ENCODE peak calls at places on chromosome 1, in five cellular contexts. One of them, this sample, is unnamed.
A peak's percentile ranks its signal among the peaks of the same experiment; 100 is the strongest.

GRCh38 chr1:240258910-240259309 is 167.2 kb downstream of the FMN2 start:
- DNase-seq in NT2/D1: no peak
- DNase-seq in uterus: no peak
- DNase-seq in Peyer's patch: no peak
- DNase-seq in gastrocnemius medialis: no peak
- DNase-seq in this sample: no peak

GRCh38 chr1:214402583-214403216 is 121.7 kb downstream of the SMYD2 start:
- DNase-seq in uterus: no peak
- DNase-seq in NT2/D1: no peak
- DNase-seq in Peyer's patch: no peak
- DNase-seq in gastrocnemius medialis: no peak
- DNase-seq in this sample: peak; percentile 8

GRCh38 chr1:33560680-33561079 is 88.2 kb downstream of the ZSCAN20 start:
- DNase-seq in NT2/D1: no peak
- DNase-seq in uterus: no peak
- DNase-seq in gastrocnemius medialis: no peak
- DNase-seq in Peyer's patch: no peak
- DNase-seq in this sample: no peak

GRCh38 chr1:84143796-84144565 is at the start of gene PRKACB:
- DNase-seq in gastrocnemius medialis: no peak
- DNase-seq in NT2/D1: no peak
- DNase-seq in uterus: no peak
- DNase-seq in Peyer's patch: no peak
- DNase-seq in this sample: no peak

GRCh38 chr1:154578058-154578418 is 10.5 kb downstream of the CHRNB2 start:
- DNase-seq in NT2/D1: no peak
- DNase-seq in uterus: no peak
- DNase-seq in Peyer's patch: no peak
- DNase-seq in gastrocnemius medialis: no peak
- DNase-seq in this sample: no peak

GRCh38 chr1:109826930-109827349 is 63.2 kb upstream of the EPS8L3 start:
- DNase-seq in NT2/D1: no peak
- DNase-seq in gastrocnemius medialis: no peak
- DNase-seq in Peyer's patch: no peak
- DNase-seq in uterus: no peak
- DNase-seq in this sample: no peak

GRCh38 chr1:174158767-174159252 is 510 bp upstream of the RABGAP1L start:
- DNase-seq in Peyer's patch: no peak
- DNase-seq in NT2/D1: no peak
- DNase-seq in gastrocnemius medialis: no peak
- DNase-seq in uterus: no peak
- DNase-seq in this sample: no peak

GRCh38 chr1:118504231-118504644 is 319.2 kb upstream of the SPAG17 start:
- DNase-seq in NT2/D1: no peak
- DNase-seq in gastrocnemius medialis: no peak
- DNase-seq in Peyer's patch: no peak
- DNase-seq in uterus: no peak
- DNase-seq in this sample: peak; percentile 40

GRCh38 chr1:27445177-27445936 is 44.6 kb downstream of the WASF2 start:
- DNase-seq in Peyer's patch: no peak
- DNase-seq in uterus: no peak
- DNase-seq in NT2/D1: no peak
- DNase-seq in gastrocnemius medialis: no peak
- DNase-seq in this sample: no peak

GRCh38 chr1:104028670-104029069 is 279.0 kb downstream of the AMY1C start:
- DNase-seq in NT2/D1: no peak
- DNase-seq in gastrocnemius medialis: no peak
- DNase-seq in uterus: no peak
- DNase-seq in Peyer's patch: no peak
- DNase-seq in this sample: no peak

GRCh38 chr1:32186077-32186476 is 6.6 kb downstream of the TXLNA start:
- DNase-seq in Peyer's patch: no peak
- DNase-seq in gastrocnemius medialis: no peak
- DNase-seq in uterus: no peak
- DNase-seq in NT2/D1: no peak
- DNase-seq in this sample: no peak

DNA sequence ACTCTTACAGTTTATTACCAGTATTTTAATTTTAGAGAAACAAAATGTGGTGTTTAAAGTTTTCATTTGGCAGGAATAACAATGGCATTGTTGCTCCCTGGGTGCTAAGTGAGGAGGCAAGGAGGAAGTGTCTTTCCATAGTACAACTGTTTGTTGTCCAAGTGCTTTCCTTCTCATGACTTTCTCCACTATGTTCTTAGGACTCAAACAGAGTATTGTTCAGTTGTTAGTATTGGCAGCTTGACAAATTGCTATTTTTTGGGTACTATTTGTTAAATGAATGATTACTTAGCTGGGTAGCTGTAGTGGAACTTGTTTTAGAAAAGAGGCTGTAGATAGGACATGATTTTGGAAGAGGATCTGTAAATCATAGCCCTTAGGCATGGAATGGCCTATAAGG is 7.5 kb downstream of the OTUD3 start:
- DNase-seq in gastrocnemius medialis: no peak
- DNase-seq in NT2/D1: no peak
- DNase-seq in Peyer's patch: no peak
- DNase-seq in uterus: no peak
- DNase-seq in this sample: no peak
- H3K36me3 ChIP-seq in gastrocnemius medialis: peaks cover 3% of the 10 kb centered on the region
- H3K36me3 ChIP-seq in NT2/D1: peaks cover 60% of the 10 kb centered on the region
- H3K36me3 ChIP-seq in Peyer's patch: peaks cover 34% of the 10 kb centered on the region
- H3K36me3 ChIP-seq in uterus: no peaks in the 10 kb centered on the region
- H3K36me3 ChIP-seq in this sample: no peaks in the 10 kb centered on the region

DNA sequence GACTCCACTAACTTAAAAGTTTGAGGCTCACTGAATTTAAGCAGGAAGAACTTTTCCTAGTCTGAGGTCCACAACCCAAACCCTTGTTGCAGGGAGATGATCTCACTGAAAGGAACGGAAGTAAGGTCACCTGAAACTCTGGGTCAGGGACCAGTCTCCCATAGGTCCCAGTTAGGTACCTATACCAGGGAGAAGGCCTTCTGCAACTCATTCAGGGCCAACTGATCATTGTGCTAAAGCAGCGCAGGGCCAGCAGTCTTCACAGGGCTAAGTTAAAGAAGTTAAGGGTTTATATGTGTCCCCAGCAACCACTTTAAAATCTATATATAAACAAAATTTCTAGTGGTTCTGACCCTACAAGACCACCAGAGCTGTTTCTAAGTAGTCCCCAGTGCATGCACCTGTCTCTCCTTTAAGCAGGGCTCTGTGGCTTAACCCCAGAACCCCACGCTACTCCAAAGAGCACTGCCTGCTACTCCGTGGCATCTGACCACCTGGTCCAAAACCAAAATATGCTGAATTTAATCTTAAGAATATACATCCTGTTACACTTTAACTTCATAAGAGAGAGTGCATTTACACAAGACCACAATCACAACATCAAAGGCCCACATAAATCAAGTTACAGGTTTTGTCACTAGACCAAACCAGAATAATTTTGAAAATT is 2.8 kb downstream of the SRSF10 start:
- DNase-seq in gastrocnemius medialis: no peak
- DNase-seq in Peyer's patch: no peak
- DNase-seq in NT2/D1: no peak
- DNase-seq in uterus: no peak
- DNase-seq in this sample: no peak
- H3K36me3 ChIP-seq in gastrocnemius medialis: no peaks in the 10 kb centered on the region
- H3K36me3 ChIP-seq in Peyer's patch: peaks cover 22% of the 10 kb centered on the region
- H3K36me3 ChIP-seq in NT2/D1: peaks cover 61% of the 10 kb centered on the region
- H3K36me3 ChIP-seq in uterus: no peaks in the 10 kb centered on the region
- H3K36me3 ChIP-seq in this sample: no peaks in the 10 kb centered on the region

DNA sequence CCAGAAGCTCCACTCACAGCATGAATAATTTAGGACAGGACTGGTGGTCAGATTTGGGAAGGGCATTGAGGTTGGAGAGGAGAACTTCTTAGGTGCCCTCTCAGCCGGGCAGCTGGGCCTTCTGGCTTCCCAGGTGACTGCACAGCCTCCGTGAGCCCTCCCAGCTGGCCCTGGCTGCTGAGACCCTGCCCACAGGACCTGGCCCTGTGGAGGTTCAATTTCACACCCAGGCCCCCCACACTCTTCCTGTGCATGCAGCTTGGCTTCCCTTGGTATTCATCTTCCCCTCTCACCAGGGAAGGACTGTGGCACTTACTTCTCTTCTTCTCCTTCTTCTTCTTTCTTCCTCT is 50.6 kb downstream of the NDUFS5 start:
- DNase-seq in NT2/D1: no peak
- DNase-seq in Peyer's patch: no peak
- DNase-seq in uterus: no peak
- DNase-seq in gastrocnemius medialis: no peak
- DNase-seq in this sample: no peak
- H3K36me3 ChIP-seq in NT2/D1: no peaks in the 10 kb centered on the region
- H3K36me3 ChIP-seq in Peyer's patch: no peaks in the 10 kb centered on the region
- H3K36me3 ChIP-seq in uterus: no peaks in the 10 kb centered on the region
- H3K36me3 ChIP-seq in gastrocnemius medialis: no peaks in the 10 kb centered on the region
- H3K36me3 ChIP-seq in this sample: no peaks in the 10 kb centered on the region

DNA sequence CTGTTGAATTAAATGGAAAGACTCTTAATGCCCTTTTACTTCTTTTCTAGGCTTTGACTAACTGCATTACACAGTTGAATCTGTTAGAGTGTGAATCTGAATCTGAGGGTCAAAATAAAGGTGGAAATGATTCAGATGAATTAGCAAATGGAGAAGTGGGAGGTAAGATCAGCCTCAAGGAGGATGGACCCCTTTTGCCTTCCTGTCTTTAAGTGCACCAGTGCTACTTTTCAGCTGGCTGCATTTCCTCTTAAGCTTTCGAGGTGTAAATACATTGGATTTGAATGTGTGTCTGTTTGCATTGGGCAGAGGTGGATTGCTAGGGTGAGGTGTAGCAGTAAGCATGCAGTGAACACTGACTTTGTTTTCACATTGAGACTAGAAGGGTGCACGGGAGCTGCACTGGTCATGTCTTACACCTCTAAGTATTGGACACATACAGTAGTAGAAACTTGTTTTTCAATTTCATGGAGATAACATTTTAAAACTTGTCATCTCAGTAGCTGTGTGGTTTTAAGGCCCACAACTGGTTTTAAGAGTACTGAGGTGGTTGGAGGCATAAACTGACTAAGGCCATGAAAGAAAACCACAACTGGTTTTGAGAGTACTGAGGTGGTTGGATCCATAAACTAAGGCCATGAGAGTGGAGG is 35.4 kb downstream of the MIA3 start:
- DNase-seq in gastrocnemius medialis: no peak
- DNase-seq in Peyer's patch: no peak
- DNase-seq in uterus: no peak
- DNase-seq in NT2/D1: no peak
- DNase-seq in this sample: no peak
- H3K36me3 ChIP-seq in gastrocnemius medialis: peaks cover 6% of the 10 kb centered on the region
- H3K36me3 ChIP-seq in Peyer's patch: peaks cover 96% of the 10 kb centered on the region
- H3K36me3 ChIP-seq in uterus: no peaks in the 10 kb centered on the region
- H3K36me3 ChIP-seq in NT2/D1: peaks cover 80% of the 10 kb centered on the region
- H3K36me3 ChIP-seq in this sample: peaks cover 69% of the 10 kb centered on the region

DNA sequence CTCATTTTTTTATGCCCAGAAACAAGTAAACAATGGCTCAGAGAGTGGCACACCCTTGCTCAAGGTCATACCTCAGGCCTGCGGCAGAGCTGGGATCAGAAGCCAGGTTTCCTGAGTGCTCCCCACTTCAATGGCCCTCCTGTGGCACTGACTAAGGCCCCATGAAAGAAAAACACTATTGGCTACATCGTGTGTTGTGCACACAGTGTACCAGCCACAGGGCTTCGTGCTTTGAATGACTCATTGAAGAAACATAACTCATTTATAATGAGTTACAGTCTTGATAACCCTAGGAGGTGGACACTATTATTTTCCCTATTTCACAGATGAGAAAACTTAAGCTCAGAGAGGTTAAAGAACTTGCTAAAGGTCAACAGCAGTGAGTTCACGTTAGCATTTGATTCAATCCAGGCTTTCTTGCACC is 91.2 kb downstream of the TRABD2B start:
- DNase-seq in uterus: peak; percentile 17
- DNase-seq in gastrocnemius medialis: no peak
- DNase-seq in NT2/D1: no peak
- DNase-seq in Peyer's patch: peak; percentile 64
- DNase-seq in this sample: peak; percentile 21
- H3K36me3 ChIP-seq in uterus: no peaks in the 10 kb centered on the region
- H3K36me3 ChIP-seq in gastrocnemius medialis: no peaks in the 10 kb centered on the region
- H3K36me3 ChIP-seq in NT2/D1: no peaks in the 10 kb centered on the region
- H3K36me3 ChIP-seq in Peyer's patch: no peaks in the 10 kb centered on the region
- H3K36me3 ChIP-seq in this sample: no peaks in the 10 kb centered on the region

GRCh38 chr1:88936223-88936523 is 44.8 kb upstream of the GTF2B start:
- DNase-seq in gastrocnemius medialis: no peak
- DNase-seq in Peyer's patch: no peak
- DNase-seq in uterus: no peak
- DNase-seq in NT2/D1: no peak
- DNase-seq in this sample: no peak
- H3K36me3 ChIP-seq in gastrocnemius medialis: no peaks in the 10 kb centered on the region
- H3K36me3 ChIP-seq in Peyer's patch: peaks cover 65% of the 10 kb centered on the region
- H3K36me3 ChIP-seq in uterus: no peaks in the 10 kb centered on the region
- H3K36me3 ChIP-seq in NT2/D1: peaks cover 72% of the 10 kb centered on the region
- H3K36me3 ChIP-seq in this sample: peaks cover 35% of the 10 kb centered on the region

DNA sequence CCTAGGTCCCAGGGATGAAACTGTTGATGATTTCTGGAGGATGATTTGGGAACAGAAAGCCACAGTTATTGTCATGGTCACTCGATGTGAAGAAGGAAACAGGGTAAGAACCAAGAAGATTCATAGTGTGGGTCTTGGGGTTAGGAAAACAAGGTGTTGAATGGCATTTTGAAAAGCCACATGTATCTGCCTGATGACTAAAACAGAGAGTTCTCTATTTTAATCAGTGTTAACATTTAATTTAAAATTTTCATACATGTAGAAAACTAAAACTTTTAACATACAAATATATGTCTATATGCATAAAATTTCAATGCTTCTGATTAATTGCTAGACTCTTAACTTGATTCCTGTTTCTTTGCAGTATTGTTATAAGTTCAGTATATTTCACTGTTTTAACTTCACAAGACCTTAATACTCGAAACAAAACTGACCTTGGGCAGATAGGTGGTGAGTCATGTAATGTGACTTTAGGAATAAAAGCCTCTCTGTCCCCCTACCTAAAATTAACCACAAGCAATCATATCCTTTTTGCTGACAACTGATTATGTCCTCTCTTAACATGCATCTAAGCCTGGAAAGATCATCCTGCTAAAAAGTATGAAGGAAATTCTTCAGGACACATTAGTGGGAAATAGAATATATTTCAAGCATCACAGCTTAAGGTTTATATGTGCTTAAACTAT is 95.6 kb downstream of the PTPRC start:
- DNase-seq in NT2/D1: no peak
- DNase-seq in gastrocnemius medialis: no peak
- DNase-seq in Peyer's patch: no peak
- DNase-seq in uterus: no peak
- DNase-seq in this sample: no peak
- H3K36me3 ChIP-seq in NT2/D1: no peaks in the 10 kb centered on the region
- H3K36me3 ChIP-seq in gastrocnemius medialis: no peaks in the 10 kb centered on the region
- H3K36me3 ChIP-seq in Peyer's patch: no peaks in the 10 kb centered on the region
- H3K36me3 ChIP-seq in uterus: no peaks in the 10 kb centered on the region
- H3K36me3 ChIP-seq in this sample: no peaks in the 10 kb centered on the region

GRCh38 chr1:181623850-181624249 is 140.5 kb downstream of the CACNA1E start:
- DNase-seq in uterus: no peak
- DNase-seq in gastrocnemius medialis: no peak
- DNase-seq in NT2/D1: no peak
- DNase-seq in Peyer's patch: no peak
- DNase-seq in this sample: no peak

GRCh38 chr1:181618559-181618958 is 135.2 kb downstream of the CACNA1E start:
- DNase-seq in gastrocnemius medialis: no peak
- DNase-seq in NT2/D1: no peak
- DNase-seq in Peyer's patch: no peak
- DNase-seq in uterus: no peak
- DNase-seq in this sample: no peak

GRCh38 chr1:181620183-181620582 is 136.9 kb downstream of the CACNA1E start:
- DNase-seq in gastrocnemius medialis: no peak
- DNase-seq in NT2/D1: no peak
- DNase-seq in Peyer's patch: no peak
- DNase-seq in uterus: no peak
- DNase-seq in this sample: no peak
- H3K36me3 ChIP-seq in gastrocnemius medialis: no peaks in the 10 kb centered on the region
- H3K36me3 ChIP-seq in NT2/D1: no peaks in the 10 kb centered on the region
- H3K36me3 ChIP-seq in Peyer's patch: no peaks in the 10 kb centered on the region
- H3K36me3 ChIP-seq in uterus: no peaks in the 10 kb centered on the region
- H3K36me3 ChIP-seq in this sample: no peaks in the 10 kb centered on the region